ENCODE peak calls at places on chromosomes 7 and 10, in eight cellular contexts. R is vagina, S is IMR-90, J is left ventricle myocardium inferior, F is RWPE1, D is cardiac muscle cell, I is astrocyte, X is tibial artery. Z is an unnamed sample.
A peak's percentile ranks its signal among the peaks of the same experiment; 100 is the strongest.

GRCh38 chr10:121900443-121901174 is 27.2 kb downstream of the ATE1 start:
- DNase-seq in F (peak; percentile 67), X (no peak), R (no peak), D (peak; percentile 81), S (peak; percentile 71), J (no peak), I (peak; percentile 23), Z (peak; percentile 42)

GRCh38 chr7:22832422-22832821 is 9.8 kb upstream of the TOMM7 start:
- DNase-seq in F (no peak), S (peak; percentile 71), I (no peak), D (no peak), J (no peak), R (no peak), X (no peak), Z (no peak)

GRCh38 chr10:11673346-11674330 is 62.2 kb upstream of the USP6NL start:
- DNase-seq in X (no peak), R (no peak), D (peak; percentile 27), F (no peak), I (no peak), S (no peak), J (no peak), Z (no peak)

GRCh38 chr7:139441961-139442360 is 41.5 kb downstream of the KLRG2 start:
- DNase-seq in X (no peak), R (no peak), D (no peak), F (no peak), J (no peak), S (no peak), I (no peak), Z (no peak)

GRCh38 chr10:29725133-29725720 is 90.5 kb upstream of the SVIL start:
- DNase-seq in F (no peak), D (peak; percentile 63), S (no peak), I (peak; percentile 30), J (peak; percentile 30), X (no peak), R (no peak), Z (no peak)

GRCh38 chr10:13056461-13057077 is 43.4 kb upstream of the OPTN start:
- DNase-seq in X (no peak), F (peak; percentile 38), R (no peak), I (no peak), D (peak; percentile 52), S (peak; percentile 16), J (no peak), Z (peak; percentile 4)

GRCh38 chr10:110725809-110726641 is 81.9 kb downstream of the RBM20 start:
- DNase-seq in J (no peak), D (peak; percentile 38), F (no peak), I (no peak), X (no peak), S (peak; percentile 37), R (no peak), Z (no peak)

GRCh38 chr10:59560161-59560560 is 149.5 kb downstream of the SLC16A9 start:
- DNase-seq in F (no peak), J (no peak), R (no peak), D (peak; percentile 15), S (no peak), X (no peak), I (no peak), Z (no peak)

GRCh38 chr10:22874189-22874854 is 53.5 kb upstream of the ARMC3 start:
- DNase-seq in S (no peak), F (no peak), J (no peak), R (no peak), X (no peak), I (no peak), D (no peak), Z (no peak)

GRCh38 chr10:125002044-125002422 is 60.1 kb downstream of the ZRANB1 start:
- DNase-seq in F (no peak), R (no peak), X (peak; percentile 17), J (peak; percentile 12), D (no peak), I (no peak), S (no peak), Z (no peak)

GRCh38 chr10:35607475-35608316 is 2.6 kb downstream of the GJD4 start:
- DNase-seq in J (no peak), S (no peak), X (no peak), R (no peak), D (peak; percentile 34), F (no peak), I (peak; percentile 15), Z (no peak)

GRCh38 chr10:22252286-22252800 is 34.5 kb upstream of the EBLN1 start:
- DNase-seq in I (peak; percentile 46), J (peak; percentile 62), X (peak; percentile 46), R (no peak), D (peak; percentile 84), S (no peak), F (no peak), Z (no peak)

GRCh38 chr7:98295467-98296220 is 14.2 kb downstream of the BRI3 start:
- DNase-seq in J (no peak), D (no peak), S (no peak), X (no peak), I (no peak), R (no peak), F (no peak), Z (no peak)

GRCh38 chr7:69919712-69920111 is 321.4 kb downstream of the AUTS2 start:
- DNase-seq in X (no peak), D (no peak), S (no peak), J (no peak), R (no peak), I (peak; percentile 40), F (no peak), Z (no peak)

GRCh38 chr7:125681508-125681907 is 751.9 kb upstream of the POT1 start:
- DNase-seq in S (no peak), D (no peak), I (no peak), J (no peak), F (no peak), X (no peak), R (no peak), Z (no peak)
- H3K27ac ChIP-seq in S (no peak overlapping the region), D (no peak overlapping the region), I (no peak overlapping the region), J (no peak overlapping the region), F (no peak overlapping the region), X (no peak overlapping the region), R (no peak overlapping the region), Z (no peak overlapping the region)

GRCh38 chr7:19963695-19964094 is 190.3 kb upstream of the TMEM196 start:
- DNase-seq in F (no peak), R (no peak), D (no peak), J (no peak), I (no peak), S (no peak), X (no peak), Z (no peak)

GRCh38 chr7:19969859-19970493 is 196.6 kb upstream of the TMEM196 start:
- DNase-seq in J (no peak), F (peak; percentile 38), X (no peak), S (no peak), R (no peak), D (peak; percentile 60), I (peak; percentile 50), Z (no peak)

GRCh38 chr7:19958309-19958896 is 185.0 kb upstream of the TMEM196 start:
- DNase-seq in D (peak; percentile 87), X (no peak), S (peak; percentile 11), R (no peak), I (peak; percentile 93), J (no peak), F (peak; percentile 84), Z (no peak)

GRCh38 chr7:19964198-19964597 is 190.8 kb upstream of the TMEM196 start:
- DNase-seq in I (peak; percentile 78), S (no peak), D (peak; percentile 68), R (no peak), J (no peak), X (no peak), F (no peak), Z (no peak)
- TF ChIP-seq CTCF in I (no peak), S (no peak), D (no peak), R (no peak), J (no peak), X (no peak), F (no peak), Z (no peak)

GRCh38 chr10:114726820-114727271 is 68.8 kb upstream of the ABLIM1 start:
- DNase-seq in S (no peak), J (no peak), X (no peak), F (no peak), I (no peak), R (no peak), D (no peak), Z (no peak)

GRCh38 chr10:114728325-114728724 is 70.2 kb upstream of the ABLIM1 start:
- DNase-seq in F (no peak), S (no peak), X (no peak), D (no peak), I (no peak), R (no peak), J (no peak), Z (no peak)

GRCh38 chr10:114730291-114730690 is 72.2 kb upstream of the ABLIM1 start:
- DNase-seq in R (no peak), F (no peak), S (no peak), I (no peak), D (no peak), X (no peak), J (no peak), Z (no peak)

GRCh38 chr10:114732931-114733330 is 74.9 kb upstream of the ABLIM1 start:
- DNase-seq in F (no peak), I (no peak), D (no peak), S (no peak), J (no peak), X (no peak), R (no peak), Z (no peak)

DNA sequence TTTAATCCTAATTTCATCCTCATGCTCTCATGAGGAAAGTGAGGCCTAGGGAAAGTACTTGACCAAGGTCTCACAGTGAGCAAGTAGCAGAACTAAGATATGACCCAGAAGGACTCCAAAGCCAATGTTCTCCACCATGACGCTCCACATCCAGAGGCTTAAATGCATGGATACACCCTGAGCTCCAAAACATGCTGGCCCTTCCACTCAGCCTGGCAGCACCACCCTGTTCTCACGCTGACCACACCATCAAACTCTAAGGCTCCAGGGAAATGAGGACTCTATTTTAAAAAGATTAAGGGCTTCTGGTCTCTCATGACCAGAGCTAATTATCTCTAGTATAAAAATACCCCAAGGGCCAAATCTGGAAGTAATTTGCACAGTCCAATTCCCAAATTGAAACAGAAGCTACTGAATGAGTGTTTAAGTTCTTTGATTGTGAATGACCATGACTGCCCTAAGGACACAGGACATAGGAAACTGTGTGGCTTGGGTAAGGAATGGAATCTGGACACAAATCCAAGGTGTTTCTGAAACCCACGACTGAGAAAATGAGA is 71.1 kb upstream of the ABLIM1 start:
- DNase-seq in R (no peak), S (no peak), X (no peak), J (no peak), I (no peak), F (no peak), D (no peak), Z (no peak)
- H3K27ac ChIP-seq in R (no peak overlapping the region), S (no peak overlapping the region), X (no peak overlapping the region), J (peak overlapping the region; percentile 78), I (no peak overlapping the region), F (no peak overlapping the region), D (no peak overlapping the region), Z (no peak overlapping the region)

DNA sequence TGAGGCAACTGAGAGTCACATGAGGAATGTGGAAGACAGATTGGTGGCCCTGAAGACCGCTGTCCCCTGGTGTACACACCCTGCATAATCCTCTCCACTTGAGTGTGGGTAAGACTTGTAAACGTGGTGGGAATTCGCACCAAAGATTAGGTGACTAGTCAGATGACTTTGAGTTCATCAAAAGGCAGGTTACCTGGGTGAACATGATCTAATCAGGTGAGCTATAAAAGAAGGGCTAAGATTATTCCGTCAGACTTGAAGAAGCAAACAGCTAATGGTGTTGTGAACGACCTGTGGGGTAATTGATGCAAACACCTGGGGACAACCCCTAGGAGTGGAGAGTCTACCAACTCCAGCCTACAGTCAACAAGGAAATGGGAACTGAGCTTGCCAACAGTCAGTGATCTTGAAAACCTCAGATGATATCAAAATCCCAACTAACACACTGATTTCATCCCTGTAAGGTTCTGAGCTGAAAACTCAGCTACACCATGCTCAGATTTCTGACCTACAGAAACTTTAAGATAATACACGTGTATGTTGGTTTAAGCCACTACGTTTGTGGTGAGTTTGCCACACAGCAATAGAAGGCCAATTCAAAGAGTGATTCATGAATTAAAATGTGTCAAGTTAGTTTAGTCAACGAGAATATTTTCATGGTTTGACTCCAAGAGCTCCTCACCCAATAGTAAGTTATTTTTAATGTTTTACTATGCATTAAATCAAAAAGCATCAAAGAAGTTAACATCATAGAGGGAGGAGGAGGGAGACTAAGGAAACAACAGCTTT is 16.7 kb downstream of the PRTFDC1 start:
- DNase-seq in F (no peak), X (no peak), S (no peak), J (no peak), D (no peak), I (no peak), R (no peak), Z (no peak)
- TF ChIP-seq CTCF in F (no peak), X (no peak), S (no peak), J (no peak), D (no peak), I (no peak), R (no peak), Z (no peak)